ENCODE peak calls at places on chromosomes 11 and 22, in five cellular contexts. One of them, this sample, is unnamed. For H3K9me3 and H3K4me1, the result is how much of the 10 kb centered on the place peaks cover.

GRCh38 chr11:79744941-79745340 is 304.1 kb upstream of the TENM4 start:
- DNase-seq in IMR-90: no peak
- DNase-seq in mammary epithelial cell: peak
- DNase-seq in fibroblast of lung: no peak
- DNase-seq in A549: no peak
- DNase-seq in this sample: no peak

GRCh38 chr22:42163515-42163914 is 32.9 kb upstream of the CYP2D6 start:
- DNase-seq in mammary epithelial cell: no peak
- DNase-seq in IMR-90: no peak
- DNase-seq in A549: no peak
- DNase-seq in fibroblast of lung: no peak
- DNase-seq in this sample: no peak

GRCh38 chr11:105937331-105937730 is 84.7 kb downstream of the MSANTD4 start:
- DNase-seq in A549: no peak
- DNase-seq in mammary epithelial cell: peak
- DNase-seq in fibroblast of lung: peak
- DNase-seq in IMR-90: peak
- DNase-seq in this sample: no peak

GRCh38 chr22:21707677-21708076 is 27.9 kb downstream of the YPEL1 start:
- DNase-seq in IMR-90: peak
- DNase-seq in mammary epithelial cell: no peak
- DNase-seq in fibroblast of lung: peak
- DNase-seq in A549: no peak
- DNase-seq in this sample: peak

GRCh38 chr11:74809820-74810219 is 61.2 kb downstream of the RNF169 start:
- DNase-seq in A549: no peak
- DNase-seq in IMR-90: no peak
- DNase-seq in fibroblast of lung: no peak
- DNase-seq in mammary epithelial cell: no peak
- DNase-seq in this sample: no peak

GRCh38 chr22:32473388-32473952 is 1.1 kb upstream of the FBXO7 start:
- DNase-seq in IMR-90: peak
- DNase-seq in fibroblast of lung: peak
- DNase-seq in mammary epithelial cell: peak
- DNase-seq in A549: peak
- DNase-seq in this sample: peak

GRCh38 chr22:22810018-22810427 is 77.6 kb upstream of the IGLL5 start:
- DNase-seq in mammary epithelial cell: no peak
- DNase-seq in fibroblast of lung: peak
- DNase-seq in IMR-90: peak
- DNase-seq in A549: peak
- DNase-seq in this sample: peak

GRCh38 chr22:40520562-40520961 is 116.0 kb downstream of the MRTFA start:
- DNase-seq in mammary epithelial cell: no peak
- DNase-seq in IMR-90: no peak
- DNase-seq in fibroblast of lung: no peak
- DNase-seq in A549: no peak
- DNase-seq in this sample: no peak

GRCh38 chr11:58867556-58867955 is 23.1 kb upstream of the GLYATL2 start:
- DNase-seq in A549: no peak
- DNase-seq in mammary epithelial cell: peak
- DNase-seq in IMR-90: no peak
- DNase-seq in fibroblast of lung: no peak
- DNase-seq in this sample: no peak

GRCh38 chr22:49372530-49373288 is 455.0 kb downstream of the BRD1 start:
- DNase-seq in mammary epithelial cell: no peak
- DNase-seq in fibroblast of lung: no peak
- DNase-seq in A549: peak
- DNase-seq in IMR-90: no peak
- DNase-seq in this sample: no peak

GRCh38 chr11:79544324-79544723 is 103.5 kb upstream of the TENM4 start:
- DNase-seq in fibroblast of lung: no peak
- DNase-seq in IMR-90: no peak
- DNase-seq in A549: no peak
- DNase-seq in mammary epithelial cell: no peak
- DNase-seq in this sample: no peak

GRCh38 chr11:20093775-20094174 is 66.5 kb downstream of the DBX1 start:
- DNase-seq in IMR-90: peak
- DNase-seq in mammary epithelial cell: no peak
- DNase-seq in fibroblast of lung: peak
- DNase-seq in A549: no peak
- DNase-seq in this sample: no peak

GRCh38 chr22:46009730-46010129 is 32.8 kb upstream of the WNT7B start:
- DNase-seq in A549: no peak
- DNase-seq in IMR-90: no peak
- DNase-seq in mammary epithelial cell: no peak
- DNase-seq in fibroblast of lung: no peak
- DNase-seq in this sample: no peak

GRCh38 chr22:50731811-50732624 is 6.0 kb upstream of the ACR start:
- DNase-seq in IMR-90: peak
- DNase-seq in A549: peak
- DNase-seq in fibroblast of lung: peak
- DNase-seq in mammary epithelial cell: peak
- DNase-seq in this sample: peak

GRCh38 chr11:890794-891600 is 19.6 kb downstream of the CHID1 start:
- DNase-seq in fibroblast of lung: no peak
- DNase-seq in IMR-90: no peak
- DNase-seq in mammary epithelial cell: no peak
- DNase-seq in A549: no peak
- DNase-seq in this sample: no peak

GRCh38 chr11:13347901-13348300 is 70.3 kb downstream of the BMAL1 start:
- DNase-seq in A549: no peak
- DNase-seq in mammary epithelial cell: no peak
- DNase-seq in fibroblast of lung: no peak
- DNase-seq in IMR-90: no peak
- DNase-seq in this sample: no peak

GRCh38 chr22:39565414-39565944 is 5.1 kb upstream of the CACNA1I start:
- DNase-seq in IMR-90: no peak
- DNase-seq in A549: no peak
- DNase-seq in mammary epithelial cell: no peak
- DNase-seq in fibroblast of lung: no peak
- DNase-seq in this sample: no peak

GRCh38 chr22:38316340-38317236 is 645 bp downstream of the CSNK1E start:
- DNase-seq in IMR-90: peak
- DNase-seq in A549: no peak
- DNase-seq in fibroblast of lung: peak
- DNase-seq in mammary epithelial cell: peak
- DNase-seq in this sample: peak

GRCh38 chr11:128608732-128609131 is 21.4 kb upstream of the ETS1 start:
- DNase-seq in fibroblast of lung: no peak
- DNase-seq in IMR-90: no peak
- DNase-seq in mammary epithelial cell: no peak
- DNase-seq in A549: no peak
- DNase-seq in this sample: peak
- H3K4me2 ChIP-seq in fibroblast of lung: no peak
- H3K4me2 ChIP-seq in IMR-90: no peak
- H3K4me2 ChIP-seq in mammary epithelial cell: no peak
- H3K4me2 ChIP-seq in A549: no peak
- H3K4me2 ChIP-seq in this sample: peak

GRCh38 chr11:70601861-70602575 is 203.7 kb downstream of the CTTN start:
- DNase-seq in fibroblast of lung: no peak
- DNase-seq in mammary epithelial cell: no peak
- DNase-seq in IMR-90: no peak
- DNase-seq in A549: no peak
- DNase-seq in this sample: no peak

GRCh38 chr11:70603064-70603755 is 204.9 kb downstream of the CTTN start:
- DNase-seq in A549: no peak
- DNase-seq in mammary epithelial cell: peak
- DNase-seq in fibroblast of lung: no peak
- DNase-seq in IMR-90: no peak
- DNase-seq in this sample: no peak

GRCh38 chr11:70604630-70605520 is 206.5 kb downstream of the CTTN start:
- DNase-seq in mammary epithelial cell: no peak
- DNase-seq in IMR-90: no peak
- DNase-seq in fibroblast of lung: no peak
- DNase-seq in A549: no peak
- DNase-seq in this sample: no peak

GRCh38 chr11:70604221-70604620 is 205.9 kb downstream of the CTTN start:
- DNase-seq in mammary epithelial cell: no peak
- DNase-seq in fibroblast of lung: no peak
- DNase-seq in IMR-90: no peak
- DNase-seq in A549: no peak
- DNase-seq in this sample: no peak

DNA sequence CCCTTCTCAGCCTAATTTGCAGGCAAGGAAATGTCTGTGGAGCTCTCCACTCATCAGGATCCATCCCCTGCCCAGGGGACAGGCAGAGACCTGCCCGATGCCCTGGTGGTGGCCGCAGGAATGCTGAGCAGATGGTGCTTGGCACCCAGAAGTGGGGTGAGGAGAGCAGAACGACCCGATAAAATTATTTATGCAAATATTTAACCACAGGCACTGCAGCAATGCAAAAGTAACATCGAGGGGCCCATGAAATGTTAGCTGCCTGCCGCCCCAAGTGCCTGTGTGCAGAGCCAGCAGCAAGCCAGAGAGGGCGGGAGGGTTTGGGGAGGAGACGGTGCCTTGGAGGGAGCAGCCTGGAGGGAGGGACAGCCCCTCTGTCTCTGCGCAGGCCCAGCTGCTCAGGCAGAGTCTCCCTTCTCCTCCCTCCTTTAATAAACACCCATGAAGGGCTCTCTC is 205.5 kb downstream of the CTTN start:
- DNase-seq in fibroblast of lung: no peak
- DNase-seq in IMR-90: no peak
- DNase-seq in A549: no peak
- DNase-seq in mammary epithelial cell: peak
- DNase-seq in this sample: no peak
- H3K9me3 ChIP-seq in fibroblast of lung: under half
- H3K9me3 ChIP-seq in IMR-90: under half
- H3K9me3 ChIP-seq in A549: under half
- H3K9me3 ChIP-seq in mammary epithelial cell: under half
- H3K9me3 ChIP-seq in this sample: under half

GRCh38 chr11:81870066-81870412 is 863.6 kb downstream of the FAM181B start:
- DNase-seq in A549: no peak
- DNase-seq in mammary epithelial cell: no peak
- DNase-seq in IMR-90: no peak
- DNase-seq in fibroblast of lung: no peak
- DNase-seq in this sample: no peak
- H3K4me1 ChIP-seq in A549: under half
- H3K4me1 ChIP-seq in mammary epithelial cell: under half
- H3K4me1 ChIP-seq in IMR-90: under half
- H3K4me1 ChIP-seq in fibroblast of lung: under half
- H3K4me1 ChIP-seq in this sample: under half

GRCh38 chr11:47667135-47667534 is 24.8 kb upstream of the MTCH2 start:
- DNase-seq in IMR-90: peak
- DNase-seq in A549: no peak
- DNase-seq in fibroblast of lung: peak
- DNase-seq in mammary epithelial cell: no peak
- DNase-seq in this sample: no peak
- H3K4me2 ChIP-seq in IMR-90: no peak
- H3K4me2 ChIP-seq in A549: no peak
- H3K4me2 ChIP-seq in fibroblast of lung: no peak
- H3K4me2 ChIP-seq in mammary epithelial cell: no peak
- H3K4me2 ChIP-seq in this sample: no peak

GRCh38 chr11:2817431-2817830 is 68.1 kb downstream of the CDKN1C start:
- DNase-seq in mammary epithelial cell: no peak
- DNase-seq in A549: no peak
- DNase-seq in IMR-90: no peak
- DNase-seq in fibroblast of lung: no peak
- DNase-seq in this sample: no peak

GRCh38 chr11:2816517-2816916 is 69.1 kb downstream of the CDKN1C start:
- DNase-seq in A549: no peak
- DNase-seq in fibroblast of lung: no peak
- DNase-seq in mammary epithelial cell: no peak
- DNase-seq in IMR-90: no peak
- DNase-seq in this sample: no peak

GRCh38 chr11:2815762-2816496 is 69.6 kb downstream of the CDKN1C start:
- DNase-seq in fibroblast of lung: no peak
- DNase-seq in mammary epithelial cell: no peak
- DNase-seq in A549: no peak
- DNase-seq in IMR-90: no peak
- DNase-seq in this sample: no peak

GRCh38 chr11:2818021-2818420 is 67.6 kb downstream of the CDKN1C start:
- DNase-seq in A549: no peak
- DNase-seq in IMR-90: no peak
- DNase-seq in mammary epithelial cell: no peak
- DNase-seq in fibroblast of lung: no peak
- DNase-seq in this sample: no peak

DNA sequence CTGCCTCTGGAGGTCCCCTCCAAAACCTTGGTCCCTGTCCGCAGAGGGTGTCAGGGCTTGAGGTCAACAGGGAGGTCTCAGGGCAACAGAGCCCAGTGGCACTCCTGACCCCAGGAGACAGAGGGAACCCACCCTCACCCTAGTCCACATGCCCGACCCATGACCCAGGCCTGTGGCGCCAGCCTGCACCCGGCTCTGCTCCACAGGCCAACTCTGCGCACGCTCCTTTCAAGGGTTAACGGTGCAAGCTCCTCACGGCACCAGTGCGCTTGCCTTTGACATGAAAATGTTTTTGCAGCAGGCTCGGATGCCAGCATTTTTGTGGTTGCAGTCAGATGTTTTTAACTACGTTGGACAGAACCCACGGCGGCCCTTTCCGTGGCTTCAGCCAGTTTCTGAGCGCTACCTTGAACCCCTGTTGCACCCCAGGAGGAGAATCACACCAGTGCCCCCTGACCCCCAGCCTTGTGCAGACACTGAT is 68.6 kb downstream of the CDKN1C start:
- DNase-seq in mammary epithelial cell: peak
- DNase-seq in fibroblast of lung: peak
- DNase-seq in IMR-90: peak
- DNase-seq in A549: no peak
- DNase-seq in this sample: no peak
- H3K9me3 ChIP-seq in mammary epithelial cell: under half
- H3K9me3 ChIP-seq in fibroblast of lung: under half
- H3K9me3 ChIP-seq in IMR-90: under half
- H3K9me3 ChIP-seq in A549: under half
- H3K9me3 ChIP-seq in this sample: under half

GRCh38 chr11:62137276-62137861 is 13.6 kb downstream of the INCENP start:
- DNase-seq in mammary epithelial cell: no peak
- DNase-seq in fibroblast of lung: no peak
- DNase-seq in A549: no peak
- DNase-seq in IMR-90: no peak
- DNase-seq in this sample: no peak
- H3K4me1 ChIP-seq in mammary epithelial cell: under half
- H3K4me1 ChIP-seq in fibroblast of lung: under half
- H3K4me1 ChIP-seq in A549: under half
- H3K4me1 ChIP-seq in IMR-90: under half
- H3K4me1 ChIP-seq in this sample: under half

DNA sequence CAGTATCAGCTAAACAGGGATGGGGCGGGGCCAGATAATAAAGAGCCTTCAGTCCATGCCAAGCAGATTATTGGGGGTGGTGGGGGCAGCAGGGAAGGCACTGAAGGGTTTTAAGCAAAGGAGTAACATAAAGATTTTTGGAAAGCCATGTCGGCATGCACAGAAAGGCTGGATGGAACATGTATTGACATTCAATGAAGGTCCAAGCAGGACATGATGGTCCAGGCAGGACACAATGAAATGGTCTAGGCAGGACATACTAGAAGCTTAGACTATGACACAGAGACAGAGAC is 37.0 kb downstream of the RTL6 start:
- DNase-seq in mammary epithelial cell: no peak
- DNase-seq in A549: no peak
- DNase-seq in fibroblast of lung: no peak
- DNase-seq in IMR-90: no peak
- DNase-seq in this sample: no peak
- H3K4me2 ChIP-seq in mammary epithelial cell: no peak
- H3K4me2 ChIP-seq in A549: no peak
- H3K4me2 ChIP-seq in fibroblast of lung: no peak
- H3K4me2 ChIP-seq in IMR-90: no peak
- H3K4me2 ChIP-seq in this sample: no peak

This sample was measured in OCI-LY7.